ENCODE peak calls at places on chromosome 14, in ten cellular contexts. Y is cardiac fibroblast; N is left cardiac atrium; V is pons; E is Panc1; F is dorsolateral prefrontal cortex; G is nephron progenitor cell; I is T-helper 9 cell; X is EL; C is activated CD4-positive, alpha-beta T cell treated with anti-CD3 and anti-CD28 coated beads, Interleukin-2, amount 50 U/mL, for 1 hour. M is an unnamed sample.

GRCh38 chr14:50964683-50965390 is 20.6 kb upstream of the PYGL start:
- DNase-seq in E (peak), N (peak), C (no peak), G (no peak), F (no peak), X (peak), V (peak), I (no peak), Y (peak), M (no peak)

GRCh38 chr14:97005908-97006307 is 208.7 kb downstream of the VRK1 start:
- DNase-seq in I (no peak), E (no peak), G (no peak), C (no peak), X (no peak), V (no peak), Y (no peak), F (no peak), N (no peak), M (no peak)

GRCh38 chr14:94992046-94992445 is 165.3 kb downstream of the DICER1 start:
- DNase-seq in I (no peak), E (no peak), V (no peak), Y (peak), G (no peak), C (no peak), F (no peak), X (no peak), N (no peak), M (no peak)

GRCh38 chr14:75461303-75461702 is 33.5 kb downstream of the JDP2 start:
- DNase-seq in C (no peak), E (no peak), G (no peak), F (peak), Y (no peak), I (no peak), V (no peak), X (no peak), N (no peak), M (no peak)

GRCh38 chr14:67571275-67571990 is 28.6 kb downstream of the PIGH start:
- DNase-seq in E (peak), X (peak), G (peak), F (peak), N (peak), Y (peak), V (peak), C (peak), I (peak), M (peak)

GRCh38 chr14:105837349-105838063 is 311.1 kb downstream of the TMEM121 start:
- DNase-seq in N (no peak), X (no peak), F (no peak), G (no peak), E (no peak), C (no peak), Y (no peak), V (no peak), I (no peak), M (no peak)

GRCh38 chr14:101072945-101073597 is 169.5 kb upstream of the RTL1 start:
- DNase-seq in X (peak), F (peak), E (peak), Y (peak), G (peak), C (no peak), N (no peak), V (no peak), I (no peak), M (peak)

GRCh38 chr14:29042546-29042945 is 276.0 kb downstream of the FOXG1 start:
- DNase-seq in F (no peak), C (no peak), V (no peak), E (no peak), X (no peak), I (no peak), G (no peak), N (no peak), Y (no peak), M (no peak)

GRCh38 chr14:90740946-90741681 is 75.1 kb downstream of the TTC7B start:
- DNase-seq in C (no peak), Y (no peak), G (no peak), E (no peak), I (no peak), F (no peak), X (no peak), N (no peak), V (no peak), M (no peak)

GRCh38 chr14:91233936-91234790 is 10.3 kb downstream of the GPR68 start:
- DNase-seq in C (no peak), Y (no peak), G (no peak), F (no peak), I (no peak), N (no peak), E (no peak), V (no peak), X (no peak), M (no peak)

GRCh38 chr14:93970589-93970966 is 5.8 kb downstream of the ASB2 start:
- DNase-seq in V (peak), X (peak), C (peak), I (peak), G (no peak), Y (peak), F (no peak), E (no peak), N (no peak), M (no peak)

GRCh38 chr14:60002819-60003492 is 83.0 kb downstream of the LRRC9 start:
- DNase-seq in E (no peak), G (no peak), C (no peak), N (peak), V (peak), Y (no peak), F (no peak), I (no peak), X (no peak), M (no peak)